ENCODE peak calls at places on chromosomes 3 and 15, in nine cellular contexts. One of them, this sample, is unnamed. For H3K9me3, the result is how much of the 10 kb centered on the place peaks cover.

GRCh38 chr15:67049351-67050044 is 15.9 kb upstream of the SMAD3 start:
- DNase-seq in A549: no peak
- DNase-seq in WERI-Rb-1: no peak
- DNase-seq in transverse colon: peak
- DNase-seq in upper lobe of right lung: no peak
- DNase-seq in adipocyte: peak
- DNase-seq in SK-N-SH: no peak
- DNase-seq in Panc1: no peak
- DNase-seq in left ventricle myocardium inferior: no peak
- DNase-seq in this sample: no peak

GRCh38 chr3:58049143-58049785 is 41.0 kb downstream of the FLNB start:
- DNase-seq in A549: peak
- DNase-seq in Panc1: peak
- DNase-seq in SK-N-SH: no peak
- DNase-seq in WERI-Rb-1: no peak
- DNase-seq in left ventricle myocardium inferior: peak
- DNase-seq in transverse colon: no peak
- DNase-seq in adipocyte: peak
- DNase-seq in upper lobe of right lung: no peak
- DNase-seq in this sample: peak

GRCh38 chr3:23235264-23235663 is 32.1 kb downstream of the UBE2E2 start:
- DNase-seq in A549: no peak
- DNase-seq in SK-N-SH: no peak
- DNase-seq in Panc1: no peak
- DNase-seq in left ventricle myocardium inferior: no peak
- DNase-seq in transverse colon: no peak
- DNase-seq in adipocyte: no peak
- DNase-seq in upper lobe of right lung: no peak
- DNase-seq in WERI-Rb-1: no peak
- DNase-seq in this sample: no peak

GRCh38 chr3:4474683-4475490 is 7.8 kb upstream of the SUMF1 start:
- DNase-seq in Panc1: no peak
- DNase-seq in adipocyte: peak
- DNase-seq in SK-N-SH: no peak
- DNase-seq in upper lobe of right lung: no peak
- DNase-seq in left ventricle myocardium inferior: peak
- DNase-seq in WERI-Rb-1: no peak
- DNase-seq in transverse colon: no peak
- DNase-seq in A549: no peak
- DNase-seq in this sample: no peak

GRCh38 chr3:130834476-130834875 is 59.4 kb upstream of the ATP2C1 start:
- DNase-seq in left ventricle myocardium inferior: no peak
- DNase-seq in transverse colon: no peak
- DNase-seq in SK-N-SH: no peak
- DNase-seq in Panc1: no peak
- DNase-seq in WERI-Rb-1: no peak
- DNase-seq in adipocyte: peak
- DNase-seq in upper lobe of right lung: no peak
- DNase-seq in A549: no peak
- DNase-seq in this sample: no peak

GRCh38 chr15:83930392-83930791 is 276.5 kb downstream of the ADAMTSL3 start:
- DNase-seq in transverse colon: no peak
- DNase-seq in SK-N-SH: no peak
- DNase-seq in WERI-Rb-1: no peak
- DNase-seq in A549: no peak
- DNase-seq in upper lobe of right lung: no peak
- DNase-seq in left ventricle myocardium inferior: no peak
- DNase-seq in adipocyte: no peak
- DNase-seq in Panc1: no peak
- DNase-seq in this sample: no peak

GRCh38 chr3:46500631-46501377 is 3.0 kb downstream of the RTP3 start:
- DNase-seq in Panc1: no peak
- DNase-seq in WERI-Rb-1: no peak
- DNase-seq in transverse colon: no peak
- DNase-seq in A549: no peak
- DNase-seq in left ventricle myocardium inferior: no peak
- DNase-seq in adipocyte: peak
- DNase-seq in SK-N-SH: no peak
- DNase-seq in upper lobe of right lung: no peak
- DNase-seq in this sample: no peak

GRCh38 chr3:144259267-144259666 is 287.6 kb downstream of the DIPK2A start:
- DNase-seq in Panc1: no peak
- DNase-seq in left ventricle myocardium inferior: no peak
- DNase-seq in SK-N-SH: no peak
- DNase-seq in WERI-Rb-1: no peak
- DNase-seq in A549: no peak
- DNase-seq in upper lobe of right lung: no peak
- DNase-seq in adipocyte: peak
- DNase-seq in transverse colon: no peak
- DNase-seq in this sample: no peak

GRCh38 chr15:82091636-82092140 is 45.9 kb upstream of the MEX3B start:
- DNase-seq in SK-N-SH: no peak
- DNase-seq in left ventricle myocardium inferior: no peak
- DNase-seq in adipocyte: no peak
- DNase-seq in upper lobe of right lung: no peak
- DNase-seq in WERI-Rb-1: no peak
- DNase-seq in A549: no peak
- DNase-seq in transverse colon: no peak
- DNase-seq in Panc1: no peak
- DNase-seq in this sample: no peak

GRCh38 chr15:26620528-26620927 is 152.3 kb downstream of the GABRB3 start:
- DNase-seq in A549: no peak
- DNase-seq in adipocyte: no peak
- DNase-seq in transverse colon: no peak
- DNase-seq in left ventricle myocardium inferior: no peak
- DNase-seq in upper lobe of right lung: no peak
- DNase-seq in WERI-Rb-1: no peak
- DNase-seq in Panc1: no peak
- DNase-seq in SK-N-SH: peak
- DNase-seq in this sample: no peak
- H3K9me3 ChIP-seq in A549: under half
- H3K9me3 ChIP-seq in adipocyte: under half
- H3K9me3 ChIP-seq in transverse colon: under half
- H3K9me3 ChIP-seq in left ventricle myocardium inferior: under half
- H3K9me3 ChIP-seq in upper lobe of right lung: under half
- H3K9me3 ChIP-seq in WERI-Rb-1: under half
- H3K9me3 ChIP-seq in Panc1: under half
- H3K9me3 ChIP-seq in SK-N-SH: under half
- H3K9me3 ChIP-seq in this sample: under half

DNA sequence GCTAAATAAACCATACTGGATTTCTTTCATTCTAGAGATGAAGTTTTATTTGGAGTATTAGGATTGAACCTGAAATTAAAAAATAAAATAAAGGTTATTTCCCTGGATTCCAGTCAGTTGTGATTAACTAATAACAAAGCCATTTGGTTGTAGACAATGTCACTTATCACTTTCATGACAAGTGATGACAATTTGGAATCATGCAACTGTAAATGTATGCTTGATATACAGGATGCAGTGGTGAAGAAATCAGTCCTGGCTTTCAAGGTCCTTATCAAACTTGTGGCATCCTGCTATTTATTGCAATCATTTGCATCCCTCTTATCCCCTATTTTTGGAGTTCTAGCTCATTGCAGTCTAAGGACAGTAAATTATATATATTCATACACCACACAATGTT is 425.2 kb downstream of the CHL1 start:
- DNase-seq in adipocyte: no peak
- DNase-seq in Panc1: no peak
- DNase-seq in WERI-Rb-1: no peak
- DNase-seq in upper lobe of right lung: no peak
- DNase-seq in A549: no peak
- DNase-seq in left ventricle myocardium inferior: no peak
- DNase-seq in SK-N-SH: no peak
- DNase-seq in transverse colon: no peak
- DNase-seq in this sample: no peak
- H3K9me3 ChIP-seq in adipocyte: under half
- H3K9me3 ChIP-seq in Panc1: under half
- H3K9me3 ChIP-seq in WERI-Rb-1: under half
- H3K9me3 ChIP-seq in upper lobe of right lung: under half
- H3K9me3 ChIP-seq in A549: under half
- H3K9me3 ChIP-seq in left ventricle myocardium inferior: under half
- H3K9me3 ChIP-seq in SK-N-SH: under half
- H3K9me3 ChIP-seq in transverse colon: under half
- H3K9me3 ChIP-seq in this sample: under half

GRCh38 chr15:100198442-100198841 is 143.3 kb downstream of the ADAMTS17 start:
- DNase-seq in A549: no peak
- DNase-seq in Panc1: no peak
- DNase-seq in SK-N-SH: peak
- DNase-seq in left ventricle myocardium inferior: no peak
- DNase-seq in upper lobe of right lung: no peak
- DNase-seq in transverse colon: no peak
- DNase-seq in adipocyte: no peak
- DNase-seq in WERI-Rb-1: no peak
- DNase-seq in this sample: no peak
- H3K9me3 ChIP-seq in A549: under half
- H3K9me3 ChIP-seq in Panc1: under half
- H3K9me3 ChIP-seq in SK-N-SH: under half
- H3K9me3 ChIP-seq in left ventricle myocardium inferior: under half
- H3K9me3 ChIP-seq in upper lobe of right lung: under half
- H3K9me3 ChIP-seq in transverse colon: under half
- H3K9me3 ChIP-seq in adipocyte: under half
- H3K9me3 ChIP-seq in WERI-Rb-1: under half
- H3K9me3 ChIP-seq in this sample: under half

GRCh38 chr15:25067725-25068309 is 113.0 kb downstream of the SNRPN start:
- DNase-seq in transverse colon: no peak
- DNase-seq in A549: no peak
- DNase-seq in Panc1: no peak
- DNase-seq in adipocyte: no peak
- DNase-seq in SK-N-SH: no peak
- DNase-seq in upper lobe of right lung: peak
- DNase-seq in WERI-Rb-1: no peak
- DNase-seq in left ventricle myocardium inferior: no peak
- DNase-seq in this sample: no peak

GRCh38 chr15:25072857-25073476 is 118.2 kb downstream of the SNRPN start:
- DNase-seq in left ventricle myocardium inferior: no peak
- DNase-seq in adipocyte: no peak
- DNase-seq in Panc1: no peak
- DNase-seq in A549: no peak
- DNase-seq in upper lobe of right lung: no peak
- DNase-seq in WERI-Rb-1: no peak
- DNase-seq in SK-N-SH: no peak
- DNase-seq in transverse colon: no peak
- DNase-seq in this sample: no peak

GRCh38 chr15:25066708-25067107 is 111.9 kb downstream of the SNRPN start:
- DNase-seq in adipocyte: no peak
- DNase-seq in transverse colon: no peak
- DNase-seq in left ventricle myocardium inferior: no peak
- DNase-seq in upper lobe of right lung: peak
- DNase-seq in A549: no peak
- DNase-seq in SK-N-SH: no peak
- DNase-seq in Panc1: no peak
- DNase-seq in WERI-Rb-1: no peak
- DNase-seq in this sample: no peak

GRCh38 chr15:25068696-25069095 is 113.9 kb downstream of the SNRPN start:
- DNase-seq in Panc1: no peak
- DNase-seq in upper lobe of right lung: peak
- DNase-seq in transverse colon: no peak
- DNase-seq in left ventricle myocardium inferior: no peak
- DNase-seq in A549: no peak
- DNase-seq in SK-N-SH: no peak
- DNase-seq in WERI-Rb-1: no peak
- DNase-seq in adipocyte: no peak
- DNase-seq in this sample: no peak

GRCh38 chr15:25070357-25070963 is 115.7 kb downstream of the SNRPN start:
- DNase-seq in WERI-Rb-1: no peak
- DNase-seq in upper lobe of right lung: no peak
- DNase-seq in transverse colon: no peak
- DNase-seq in adipocyte: no peak
- DNase-seq in A549: no peak
- DNase-seq in SK-N-SH: no peak
- DNase-seq in Panc1: no peak
- DNase-seq in left ventricle myocardium inferior: no peak
- DNase-seq in this sample: no peak
- H3K9me3 ChIP-seq in WERI-Rb-1: half or more
- H3K9me3 ChIP-seq in upper lobe of right lung: half or more
- H3K9me3 ChIP-seq in transverse colon: half or more
- H3K9me3 ChIP-seq in adipocyte: half or more
- H3K9me3 ChIP-seq in A549: half or more
- H3K9me3 ChIP-seq in SK-N-SH: under half
- H3K9me3 ChIP-seq in Panc1: half or more
- H3K9me3 ChIP-seq in left ventricle myocardium inferior: half or more
- H3K9me3 ChIP-seq in this sample: half or more

GRCh38 chr3:185989511-185989910 is 51.7 kb upstream of the TRA2B start:
- DNase-seq in transverse colon: no peak
- DNase-seq in left ventricle myocardium inferior: no peak
- DNase-seq in A549: no peak
- DNase-seq in WERI-Rb-1: no peak
- DNase-seq in Panc1: no peak
- DNase-seq in adipocyte: no peak
- DNase-seq in SK-N-SH: no peak
- DNase-seq in upper lobe of right lung: no peak
- DNase-seq in this sample: no peak
- H3K9me3 ChIP-seq in transverse colon: under half
- H3K9me3 ChIP-seq in left ventricle myocardium inferior: under half
- H3K9me3 ChIP-seq in A549: under half
- H3K9me3 ChIP-seq in WERI-Rb-1: under half
- H3K9me3 ChIP-seq in Panc1: under half
- H3K9me3 ChIP-seq in adipocyte: under half
- H3K9me3 ChIP-seq in SK-N-SH: under half
- H3K9me3 ChIP-seq in upper lobe of right lung: under half
- H3K9me3 ChIP-seq in this sample: under half

GRCh38 chr3:173748140-173748539 is 350.6 kb downstream of the NLGN1 start:
- DNase-seq in SK-N-SH: no peak
- DNase-seq in Panc1: no peak
- DNase-seq in upper lobe of right lung: no peak
- DNase-seq in A549: no peak
- DNase-seq in WERI-Rb-1: no peak
- DNase-seq in left ventricle myocardium inferior: no peak
- DNase-seq in adipocyte: no peak
- DNase-seq in transverse colon: no peak
- DNase-seq in this sample: no peak
- H3K9me3 ChIP-seq in SK-N-SH: under half
- H3K9me3 ChIP-seq in Panc1: under half
- H3K9me3 ChIP-seq in upper lobe of right lung: under half
- H3K9me3 ChIP-seq in A549: under half
- H3K9me3 ChIP-seq in WERI-Rb-1: under half
- H3K9me3 ChIP-seq in left ventricle myocardium inferior: under half
- H3K9me3 ChIP-seq in adipocyte: under half
- H3K9me3 ChIP-seq in transverse colon: under half
- H3K9me3 ChIP-seq in this sample: under half

GRCh38 chr3:33132019-33132360 is 18.2 kb downstream of the CRTAP start:
- DNase-seq in left ventricle myocardium inferior: no peak
- DNase-seq in transverse colon: no peak
- DNase-seq in adipocyte: no peak
- DNase-seq in A549: no peak
- DNase-seq in Panc1: no peak
- DNase-seq in upper lobe of right lung: no peak
- DNase-seq in WERI-Rb-1: no peak
- DNase-seq in SK-N-SH: no peak
- DNase-seq in this sample: no peak
- H3K9me3 ChIP-seq in left ventricle myocardium inferior: under half
- H3K9me3 ChIP-seq in transverse colon: under half
- H3K9me3 ChIP-seq in adipocyte: under half
- H3K9me3 ChIP-seq in A549: under half
- H3K9me3 ChIP-seq in Panc1: under half
- H3K9me3 ChIP-seq in upper lobe of right lung: under half
- H3K9me3 ChIP-seq in WERI-Rb-1: under half
- H3K9me3 ChIP-seq in SK-N-SH: under half
- H3K9me3 ChIP-seq in this sample: under half